ENCODE peak calls at places on chromosomes 12 and 14, in seven cellular contexts. One of them, this sample, is unnamed.

GRCh38 chr12:54035561-54036377 is 2.9 kb downstream of the HOXC5 start:
- DNase-seq in skeletal muscle cell: no peak
- DNase-seq in left kidney: peak; percentile 92
- DNase-seq in NCI-H2081: no peak
- DNase-seq in H54: no peak
- DNase-seq in cerebellar cortex: no peak
- DNase-seq in myocyte: no peak
- DNase-seq in this sample: no peak

GRCh38 chr14:103522649-103523582 is at the start of gene CKB:
- DNase-seq in left kidney: peak; percentile 89
- DNase-seq in H54: no peak
- DNase-seq in skeletal muscle cell: no peak
- DNase-seq in myocyte: peak; percentile 73
- DNase-seq in cerebellar cortex: peak; percentile 87
- DNase-seq in NCI-H2081: peak; percentile 86
- DNase-seq in this sample: peak; percentile 22

GRCh38 chr12:52650520-52651081 is 1.4 kb downstream of the KRT2 start:
- DNase-seq in NCI-H2081: no peak
- DNase-seq in cerebellar cortex: no peak
- DNase-seq in left kidney: peak; percentile 23
- DNase-seq in skeletal muscle cell: no peak
- DNase-seq in myocyte: peak; percentile 10
- DNase-seq in H54: no peak
- DNase-seq in this sample: no peak

GRCh38 chr12:104285740-104286537 is 17.6 kb upstream of the EID3 start:
- DNase-seq in H54: no peak
- DNase-seq in left kidney: no peak
- DNase-seq in NCI-H2081: no peak
- DNase-seq in skeletal muscle cell: no peak
- DNase-seq in cerebellar cortex: peak; percentile 32
- DNase-seq in myocyte: peak; percentile 23
- DNase-seq in this sample: no peak

GRCh38 chr12:111645433-111645832 is 40.3 kb downstream of the BRAP start:
- DNase-seq in cerebellar cortex: no peak
- DNase-seq in skeletal muscle cell: no peak
- DNase-seq in NCI-H2081: no peak
- DNase-seq in myocyte: peak; percentile 25
- DNase-seq in H54: peak; percentile 52
- DNase-seq in left kidney: no peak
- DNase-seq in this sample: no peak

GRCh38 chr14:92122761-92123160 is 992 bp downstream of the CPSF2 start:
- DNase-seq in H54: no peak
- DNase-seq in left kidney: peak; percentile 12
- DNase-seq in cerebellar cortex: no peak
- DNase-seq in skeletal muscle cell: no peak
- DNase-seq in myocyte: no peak
- DNase-seq in NCI-H2081: no peak
- DNase-seq in this sample: no peak

GRCh38 chr12:286531-287300 is 24.1 kb upstream of the SLC6A13 start:
- DNase-seq in H54: no peak
- DNase-seq in myocyte: no peak
- DNase-seq in NCI-H2081: no peak
- DNase-seq in left kidney: no peak
- DNase-seq in cerebellar cortex: no peak
- DNase-seq in skeletal muscle cell: no peak
- DNase-seq in this sample: no peak

GRCh38 chr14:93737574-93737973 is 50.7 kb downstream of the PRIMA1 start:
- DNase-seq in myocyte: no peak
- DNase-seq in NCI-H2081: no peak
- DNase-seq in left kidney: peak; percentile 81
- DNase-seq in cerebellar cortex: no peak
- DNase-seq in skeletal muscle cell: no peak
- DNase-seq in H54: no peak
- DNase-seq in this sample: no peak

GRCh38 chr12:93140801-93141200 is 211.7 kb upstream of the EEA1 start:
- DNase-seq in NCI-H2081: no peak
- DNase-seq in H54: no peak
- DNase-seq in myocyte: no peak
- DNase-seq in left kidney: no peak
- DNase-seq in skeletal muscle cell: no peak
- DNase-seq in cerebellar cortex: no peak
- DNase-seq in this sample: no peak

GRCh38 chr12:102631274-102631673 is 150.9 kb upstream of the IGF1 start:
- DNase-seq in H54: peak; percentile 32
- DNase-seq in myocyte: peak; percentile 81
- DNase-seq in skeletal muscle cell: peak; percentile 42
- DNase-seq in NCI-H2081: no peak
- DNase-seq in cerebellar cortex: no peak
- DNase-seq in left kidney: no peak
- DNase-seq in this sample: peak; percentile 83

GRCh38 chr12:107983871-107984480 is 145.1 kb upstream of the WSCD2 start:
- DNase-seq in cerebellar cortex: peak; percentile 28
- DNase-seq in H54: no peak
- DNase-seq in skeletal muscle cell: no peak
- DNase-seq in myocyte: no peak
- DNase-seq in NCI-H2081: no peak
- DNase-seq in left kidney: no peak
- DNase-seq in this sample: peak; percentile 20

GRCh38 chr12:131418884-131419283 is 292.0 kb upstream of the SFSWAP start:
- DNase-seq in left kidney: no peak
- DNase-seq in skeletal muscle cell: no peak
- DNase-seq in cerebellar cortex: no peak
- DNase-seq in NCI-H2081: no peak
- DNase-seq in myocyte: no peak
- DNase-seq in H54: no peak
- DNase-seq in this sample: no peak

This sample was measured in brain microvascular endothelial cell.